ENCODE peak calls at places on chromosomes 12 and 14, in five cellular contexts. K is uterus, S is A549, W is breast epithelium, P is hepatocyte. L is an unnamed sample.

GRCh38 chr14:68969278-68969677 is 9.8 kb downstream of the ACTN1 start:
- DNase-seq in K (no peak), S (no peak), W (no peak), P (no peak), L (no peak)

GRCh38 chr14:79467837-79468236 is 743.5 kb downstream of the DIO2 start:
- DNase-seq in K (no peak), S (no peak), W (no peak), P (peak), L (no peak)

GRCh38 chr14:65421201-65421981 is 8.9 kb downstream of the FUT8 start:
- DNase-seq in K (no peak), S (no peak), W (no peak), P (no peak), L (peak)

GRCh38 chr14:99945732-99946651 is 119.2 kb upstream of the EVL start:
- DNase-seq in K (no peak), S (no peak), W (no peak), P (no peak), L (no peak)

GRCh38 chr14:47284283-47284682 is 391.1 kb downstream of the MDGA2 start:
- DNase-seq in K (no peak), S (no peak), W (no peak), P (no peak), L (no peak)

GRCh38 chr12:127628655-127629054 is 638.3 kb upstream of the TMEM132C start:
- DNase-seq in K (no peak), S (no peak), W (no peak), P (no peak), L (no peak)

GRCh38 chr14:76084374-76084773 is 67.3 kb upstream of the GPATCH2L start:
- DNase-seq in K (no peak), S (no peak), W (no peak), P (no peak), L (no peak)

GRCh38 chr12:19800884-19801283 is 361.6 kb downstream of the AEBP2 start:
- DNase-seq in K (no peak), S (no peak), W (no peak), P (no peak), L (no peak)

GRCh38 chr12:107801150-107801549 is 26.6 kb downstream of the ASCL4 start:
- DNase-seq in K (no peak), S (no peak), W (no peak), P (no peak), L (no peak)

GRCh38 chr12:3869860-3870259 is 3.3 kb downstream of the PARP11 start:
- DNase-seq in K (no peak), S (no peak), W (no peak), P (no peak), L (no peak)

GRCh38 chr12:68043446-68043845 is 54.2 kb downstream of the IFNG-AS1 start:
- DNase-seq in K (no peak), S (no peak), W (no peak), P (no peak), L (no peak)

GRCh38 chr12:124044809-124045321 is 71.8 kb downstream of the ZNF664 start:
- DNase-seq in K (no peak), S (no peak), W (no peak), P (no peak), L (peak)

GRCh38 chr12:70364695-70365397 is 1.2 kb upstream of the KCNMB4 start:
- DNase-seq in K (no peak), S (peak), W (no peak), P (no peak), L (no peak)

GRCh38 chr12:78864483-78865296 is at the start of gene SYT1:
- DNase-seq in K (peak), S (peak), W (peak), P (peak), L (no peak)

GRCh38 chr12:53214687-53215455 is 7.8 kb upstream of the ITGB7 start:
- DNase-seq in K (no peak), S (no peak), W (no peak), P (no peak), L (no peak)
- H3K27ac ChIP-seq in K (peak), S (no peak), W (peak), P (no peak), L (no peak)

DNA sequence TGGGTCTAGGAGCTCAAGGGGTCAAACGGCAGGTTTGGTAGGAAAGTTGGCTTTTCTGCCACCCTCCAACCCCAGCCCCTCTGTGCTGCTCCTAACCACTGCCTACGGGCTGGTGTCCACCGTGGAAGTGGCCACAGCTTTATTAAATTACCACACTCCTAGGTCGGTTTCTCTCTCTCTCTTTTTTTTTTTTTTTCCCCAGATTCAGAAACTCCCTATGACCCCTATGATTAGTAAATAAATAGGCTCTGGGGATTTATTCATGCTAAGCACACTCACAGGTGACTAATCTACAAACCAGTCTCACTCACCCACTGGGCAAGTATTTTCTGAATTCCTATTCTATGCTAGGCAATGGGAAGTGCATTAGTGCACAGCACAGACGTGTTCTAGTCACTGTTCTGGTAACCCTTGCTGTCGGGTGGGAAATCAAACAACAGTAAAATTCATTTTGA is 8.7 kb upstream of the DDX47 start:
- DNase-seq in K (no peak), S (peak), W (no peak), P (peak), L (peak)
- H3K27ac ChIP-seq in K (peak), S (peak), W (no peak), P (peak), L (peak)

DNA sequence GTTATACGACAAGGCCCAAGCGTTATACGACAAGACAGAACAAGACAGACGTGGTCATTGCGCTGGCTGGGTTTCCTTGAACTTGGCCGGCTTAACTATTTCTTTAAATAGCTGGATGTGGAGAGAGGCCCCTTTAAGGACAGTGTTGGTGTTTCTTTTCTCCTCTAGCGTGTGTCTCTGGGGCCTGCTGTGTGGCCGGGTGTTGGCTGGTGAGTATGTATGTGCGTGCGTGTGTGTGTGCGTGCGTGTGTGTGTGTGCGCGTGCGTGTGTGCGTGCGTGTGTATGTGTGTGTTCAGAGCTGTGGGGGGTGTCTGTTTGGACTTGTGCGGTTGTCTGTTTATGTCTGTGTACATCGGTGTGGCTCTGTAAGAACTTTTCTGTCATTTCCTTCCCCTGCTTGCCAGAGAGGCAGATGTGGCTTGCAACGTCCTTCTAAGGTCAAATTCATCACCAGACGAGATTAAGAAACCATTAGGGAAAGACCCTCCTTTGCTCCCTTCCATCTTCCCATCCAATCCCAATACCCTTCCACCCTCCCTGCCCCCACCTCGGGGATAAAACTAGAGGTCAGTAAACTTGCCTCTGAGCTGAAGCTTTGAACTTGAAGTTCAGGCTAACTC is 78.6 kb upstream of the TBX3 start:
- DNase-seq in K (no peak), S (no peak), W (no peak), P (no peak), L (no peak)
- H3K27ac ChIP-seq in K (no peak), S (no peak), W (no peak), P (peak), L (no peak)

GRCh38 chr14:35400707-35401421 is 3.7 kb downstream of the NFKBIA start:
- DNase-seq in K (no peak), S (no peak), W (no peak), P (peak), L (no peak)

GRCh38 chr14:35399083-35399807 is 5.3 kb downstream of the NFKBIA start:
- DNase-seq in K (no peak), S (no peak), W (no peak), P (peak), L (no peak)

GRCh38 chr14:35401422-35401729 is 3.2 kb downstream of the NFKBIA start:
- DNase-seq in K (no peak), S (no peak), W (no peak), P (no peak), L (no peak)

GRCh38 chr14:35395283-35395682 is 9.3 kb downstream of the NFKBIA start:
- DNase-seq in K (no peak), S (no peak), W (no peak), P (no peak), L (no peak)

DNA sequence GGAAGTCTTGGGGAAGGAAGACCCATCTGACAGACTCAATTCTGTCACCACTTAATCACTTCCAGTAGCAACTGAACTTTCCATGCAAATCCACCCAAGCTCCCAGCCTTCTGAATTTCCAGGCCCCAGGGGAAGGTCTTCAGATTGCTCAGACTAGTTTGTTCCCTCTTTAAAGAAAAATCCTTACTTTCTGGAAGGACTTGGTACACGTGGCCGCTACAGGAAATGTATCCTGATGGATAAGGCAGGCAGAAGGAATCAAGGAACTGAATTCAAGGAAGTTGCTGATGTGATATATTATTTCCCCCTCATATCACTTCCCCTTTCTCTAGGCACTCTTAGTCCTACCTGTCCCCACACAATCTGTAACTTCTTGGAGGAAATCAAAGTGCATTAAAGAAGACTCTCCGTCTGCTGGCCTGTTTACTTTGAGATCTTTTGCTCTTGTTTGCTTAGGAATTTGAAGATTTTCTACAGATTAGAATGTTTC is 6.4 kb downstream of the NFKBIA start:
- DNase-seq in K (no peak), S (no peak), W (no peak), P (peak), L (no peak)
- H3K27ac ChIP-seq in K (peak), S (peak), W (peak), P (peak), L (peak)

GRCh38 chr14:32020882-32021281 is 56.2 kb upstream of the ARHGAP5 start:
- DNase-seq in K (no peak), S (no peak), W (no peak), P (no peak), L (no peak)

GRCh38 chr14:32017587-32017986 is 59.5 kb upstream of the ARHGAP5 start:
- DNase-seq in K (no peak), S (no peak), W (no peak), P (no peak), L (no peak)

GRCh38 chr14:32021341-32021740 is 55.8 kb upstream of the ARHGAP5 start:
- DNase-seq in K (no peak), S (no peak), W (no peak), P (no peak), L (no peak)

GRCh38 chr14:32019271-32019670 is 57.8 kb upstream of the ARHGAP5 start:
- DNase-seq in K (no peak), S (no peak), W (no peak), P (no peak), L (no peak)

GRCh38 chr14:32018391-32019092 is 58.6 kb upstream of the ARHGAP5 start:
- DNase-seq in K (no peak), S (no peak), W (no peak), P (no peak), L (no peak)
- H3K27ac ChIP-seq in K (no peak), S (no peak), W (peak), P (peak), L (peak)

DNA sequence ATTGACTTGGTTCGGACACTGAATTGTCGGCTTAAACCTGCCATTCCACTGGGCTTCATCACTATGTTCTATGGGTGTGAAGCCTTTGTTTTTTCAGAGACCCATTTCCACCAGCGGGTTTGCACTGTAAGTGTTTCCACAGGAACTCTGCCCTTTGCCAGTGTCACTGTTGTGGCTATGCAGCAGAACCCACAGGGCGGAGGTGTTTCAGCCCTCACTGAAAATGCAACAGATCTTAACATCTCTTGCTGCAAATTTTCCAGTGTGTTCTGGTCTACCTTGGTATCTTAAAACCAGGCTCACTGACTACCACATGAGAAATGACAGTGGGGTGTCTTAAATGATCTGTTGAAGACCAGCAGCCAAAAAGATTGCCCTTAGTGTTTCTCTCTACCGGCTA is 21.1 kb downstream of the PRKCH start:
- DNase-seq in K (no peak), S (no peak), W (peak), P (no peak), L (no peak)
- H3K27ac ChIP-seq in K (peak), S (no peak), W (peak), P (no peak), L (no peak)

GRCh38 chr12:227286-227915 is 13.4 kb upstream of the SLC6A12 start:
- DNase-seq in K (peak), S (no peak), W (no peak), P (no peak), L (no peak)
- H3K27ac ChIP-seq in K (no peak), S (no peak), W (no peak), P (no peak), L (no peak)

DNA sequence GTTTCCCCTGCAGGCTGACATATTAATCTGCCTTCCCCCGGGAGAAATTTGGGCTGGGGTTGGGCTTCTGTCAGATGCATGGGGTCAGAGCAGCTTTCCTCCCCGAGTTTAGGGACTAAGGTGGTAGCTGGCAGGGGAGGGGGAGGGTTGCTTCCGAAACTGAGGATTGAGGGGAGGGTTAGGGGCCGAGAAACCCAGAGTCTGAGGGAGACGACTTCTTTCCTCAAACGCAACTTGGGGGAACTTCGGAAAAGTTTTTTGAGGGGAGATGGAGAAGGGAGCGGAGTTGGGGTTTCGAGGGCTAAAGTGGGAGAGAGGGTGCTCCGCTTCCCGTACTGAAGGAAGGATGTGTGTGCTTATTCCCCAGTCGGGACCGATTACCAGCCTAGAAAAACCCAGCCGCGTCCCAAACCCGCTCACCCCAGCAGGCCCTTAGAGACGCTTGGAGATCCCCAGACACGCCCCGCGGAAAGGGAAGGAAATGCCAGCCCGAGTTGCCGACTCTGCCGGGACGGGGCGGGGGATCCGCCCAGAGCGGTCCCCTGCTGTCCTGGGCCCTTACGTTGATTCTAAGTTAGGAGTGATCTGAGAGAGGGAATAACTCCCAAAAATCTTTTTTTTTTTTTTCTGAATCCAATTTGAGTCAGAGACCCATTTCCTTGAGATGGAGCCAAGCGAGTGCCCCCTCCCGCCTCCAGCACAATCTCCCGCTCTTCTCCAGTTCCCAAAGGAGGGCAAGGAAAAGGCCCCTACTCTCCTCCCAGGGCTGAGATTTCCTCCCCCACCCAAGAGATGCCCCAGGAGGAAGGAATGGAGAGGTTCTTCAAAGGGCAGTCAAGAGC is 61.9 kb downstream of the SMUG1 start:
- DNase-seq in K (peak), S (peak), W (peak), P (peak), L (no peak)
- H3K27ac ChIP-seq in K (peak), S (peak), W (peak), P (peak), L (no peak)

L was measured in epithelial cell of prostate.